ENCODE peak calls at places on chromosome 17, in five cellular contexts. A is GM23248, L is PC-3, T is GM23338, V is MM.1S. U is an unnamed sample. For H3K9me2 and H3K4me1, the result is how much of the 10 kb centered on the place peaks cover.

GRCh38 chr17:7042507-7043194 is 1.2 kb downstream of the SLC16A11 start:
- DNase-seq in A (no peak), L (no peak), T (peak), V (peak), U (no peak)

GRCh38 chr17:44039829-44040635 is 25.3 kb upstream of the TMEM101 start:
- DNase-seq in A (peak), L (no peak), T (no peak), V (no peak), U (no peak)

GRCh38 chr17:73096201-73096600 is 3.7 kb upstream of the SLC39A11 start:
- DNase-seq in A (no peak), L (no peak), T (no peak), V (no peak), U (no peak)

GRCh38 chr17:28227278-28228108 is 91.5 kb upstream of the TMEM97 start:
- DNase-seq in A (peak), L (peak), T (peak), V (no peak), U (peak)

GRCh38 chr17:77361986-77362620 is 221.3 kb downstream of the SEC14L1 start:
- DNase-seq in A (no peak), L (no peak), T (no peak), V (no peak), U (no peak)

GRCh38 chr17:76379646-76380376 is 4.6 kb upstream of the SPHK1 start:
- DNase-seq in A (no peak), L (no peak), T (no peak), V (no peak), U (no peak)

GRCh38 chr17:40895106-40895730 is 10.2 kb upstream of the KRT20 start:
- DNase-seq in A (no peak), L (no peak), T (no peak), V (no peak), U (no peak)

GRCh38 chr17:1626333-1626732 is 2.3 kb downstream of the SLC43A2 start:
- DNase-seq in A (no peak), L (no peak), T (no peak), V (no peak), U (no peak)

GRCh38 chr17:27466748-27467375 is 10.6 kb downstream of the KSR1 start:
- DNase-seq in A (no peak), L (no peak), T (no peak), V (no peak), U (no peak)

GRCh38 chr17:42287305-42288077 is 807 bp upstream of the STAT5A start:
- DNase-seq in A (peak), L (no peak), T (peak), V (no peak), U (no peak)

GRCh38 chr17:27232328-27232727 is 61.6 kb upstream of the WSB1 start:
- DNase-seq in A (no peak), L (no peak), T (no peak), V (no peak), U (no peak)

GRCh38 chr17:15946611-15947120 is 1.7 kb downstream of the ADORA2B start:
- DNase-seq in A (peak), L (peak), T (no peak), V (no peak), U (no peak)

GRCh38 chr17:28151001-28151400 is 108.5 kb downstream of the NLK start:
- DNase-seq in A (no peak), L (no peak), T (peak), V (no peak), U (no peak)

GRCh38 chr17:29930399-29931010 is 477 bp upstream of the SSH2 start:
- DNase-seq in A (no peak), L (no peak), T (peak), V (no peak), U (no peak)

GRCh38 chr17:17044846-17045561 is 2.7 kb downstream of the MPRIP start:
- DNase-seq in A (peak), L (peak), T (peak), V (peak), U (no peak)

GRCh38 chr17:81803728-81804558 is at the start of gene GCGR:
- DNase-seq in A (no peak), L (no peak), T (peak), V (no peak), U (no peak)
- TF ChIP-seq EZH2 in A (peak), L (no peak), T (no peak), V (no peak), U (no peak)

GRCh38 chr17:12813680-12814079 is 24.4 kb downstream of the ARHGAP44 start:
- DNase-seq in A (no peak), L (no peak), T (no peak), V (no peak), U (no peak)
- H3K9me2 ChIP-seq in A (under half), L (under half), T (under half), V (under half), U (under half)

DNA sequence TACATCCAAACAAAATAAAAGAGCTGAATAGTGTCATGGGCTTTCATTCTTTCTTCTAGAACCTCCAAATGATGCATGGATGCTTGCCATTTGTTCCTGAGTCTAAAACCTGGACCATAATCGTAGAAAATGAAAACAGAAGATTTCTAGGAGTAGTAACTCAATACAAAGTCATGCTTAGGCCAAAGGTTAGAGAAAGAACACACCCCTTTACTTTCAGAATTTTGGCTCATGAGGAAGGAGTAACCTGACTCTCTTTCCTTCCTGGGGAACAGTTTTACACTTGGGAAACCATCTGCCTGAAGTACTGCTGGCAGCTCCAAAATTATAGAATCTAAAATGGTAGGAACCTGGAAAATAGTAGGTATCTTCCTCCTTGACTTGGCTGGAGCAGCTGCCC is 137.2 kb downstream of the SNX11 start:
- DNase-seq in A (peak), L (peak), T (no peak), V (no peak), U (peak)
- H3K4me1 ChIP-seq in A (half or more), L (half or more), T (under half), V (under half), U (half or more)

GRCh38 chr17:81961554-81962498 is 839 bp upstream of the NOTUM start:
- DNase-seq in A (no peak), L (no peak), T (peak), V (no peak), U (no peak)
- TF ChIP-seq EZH2 in A (peak), L (no peak), T (no peak), V (no peak), U (no peak)